ENCODE peak calls at places on chromosomes 2 and 18, in four cellular contexts. F is AG10803; O is HuH-7; H is stimulated activated CD8-positive, alpha-beta memory T cell treated with anti-CD3 and anti-CD28 coated beads, Interleukin-2, amount 100 ng/mL, for 48 hours. E is an unnamed sample.

GRCh38 chr2:20200697-20201555 is 24.0 kb downstream of the SDC1 start:
- DNase-seq in F (no peak), O (no peak), H (no peak), E (no peak)

GRCh38 chr2:217071416-217071815 is 211.6 kb upstream of the TNP1 start:
- DNase-seq in F (no peak), O (no peak), H (no peak), E (no peak)

GRCh38 chr18:50286391-50287027 is 983 bp downstream of the CXXC1 start:
- DNase-seq in F (peak), O (no peak), H (no peak), E (peak)

GRCh38 chr2:19857100-19857499 is 44.7 kb downstream of the TTC32 start:
- DNase-seq in F (no peak), O (no peak), H (no peak), E (no peak)

GRCh38 chr2:227710986-227711385 is 6.8 kb downstream of the SLC19A3 start:
- DNase-seq in F (no peak), O (no peak), H (no peak), E (no peak)

GRCh38 chr2:37827911-37828411 is 97.1 kb upstream of the RMDN2 start:
- DNase-seq in F (peak), O (no peak), H (no peak), E (no peak)

GRCh38 chr2:238928520-238929241 is 80.8 kb downstream of the TWIST2 start:
- DNase-seq in F (no peak), O (no peak), H (no peak), E (peak)

GRCh38 chr2:69742170-69742952 is 427 bp downstream of the ANXA4 start:
- DNase-seq in F (peak), O (no peak), H (no peak), E (no peak)